ENCODE peak calls at places on chromosomes 12 and 14, in seven cellular contexts. C is NCI-H345; T is omental fat pad; G is EH; H is activated gamma-delta T cell treated with anti-CD3 and anti-CD28 coated beads, Interleukin-2, amount 50 U/mL, for 16 hours; K is sigmoid colon; N is GM12892. O is an unnamed sample.

GRCh38 chr12:76391461-76391860 is 43.2 kb upstream of the BBS10 start:
- DNase-seq in N (no peak), K (no peak), G (no peak), C (no peak), H (no peak), T (no peak), O (no peak)

GRCh38 chr12:572532-572899 is 90.7 kb downstream of the NINJ2 start:
- DNase-seq in T (no peak), K (no peak), C (no peak), G (no peak), N (no peak), H (no peak), O (peak; percentile 16)

GRCh38 chr12:46402861-46403731 is 30.5 kb upstream of the SLC38A2 start:
- DNase-seq in N (no peak), K (no peak), H (no peak), C (no peak), T (no peak), G (peak; percentile 73), O (no peak)

GRCh38 chr14:85415015-85415712 is 114.8 kb upstream of the FLRT2 start:
- DNase-seq in C (peak; percentile 64), H (no peak), K (peak; percentile 65), G (peak; percentile 94), T (no peak), N (no peak), O (peak; percentile 42)

GRCh38 chr12:109714913-109715244 is 1.3 kb downstream of the FAM222A start:
- DNase-seq in T (no peak), K (no peak), H (no peak), N (no peak), G (no peak), C (no peak), O (no peak)

GRCh38 chr12:118107026-118107425 is 3.2 kb upstream of the VSIG10 start:
- DNase-seq in G (no peak), C (no peak), T (no peak), N (no peak), H (no peak), K (no peak), O (peak; percentile 20)

GRCh38 chr14:52950410-52950897 is 396 bp downstream of the FERMT2 start:
- DNase-seq in N (no peak), C (peak; percentile 46), K (peak; percentile 88), H (no peak), G (peak; percentile 63), T (peak; percentile 33), O (peak; percentile 31)

GRCh38 chr12:114701104-114701414 is 17.1 kb upstream of the TBX3 start:
- DNase-seq in C (no peak), K (no peak), T (no peak), H (no peak), G (no peak), N (no peak), O (no peak)

GRCh38 chr12:123395236-123395635 is 11.3 kb downstream of the KMT5A start:
- DNase-seq in T (no peak), C (no peak), K (no peak), N (no peak), H (no peak), G (no peak), O (no peak)

GRCh38 chr14:105859717-105860614 is 333.6 kb downstream of the TMEM121 start:
- DNase-seq in C (no peak), N (no peak), G (no peak), H (no peak), K (peak; percentile 40), T (no peak), O (no peak)

GRCh38 chr14:98208943-98209342 is 1063.1 kb downstream of the BCL11B start:
- DNase-seq in K (no peak), N (no peak), H (no peak), T (no peak), G (no peak), C (no peak), O (no peak)

GRCh38 chr14:105283028-105283427 is 17.8 kb downstream of the BRF1 start:
- DNase-seq in T (no peak), G (no peak), C (no peak), K (no peak), N (no peak), H (no peak), O (no peak)

GRCh38 chr12:180445-180844 is 33.5 kb downstream of the SLC6A12 start:
- DNase-seq in G (peak; percentile 27), H (no peak), K (no peak), C (no peak), N (no peak), T (no peak), O (no peak)

GRCh38 chr12:27906127-27906500 is 66.4 kb downstream of the PTHLH start:
- DNase-seq in T (no peak), G (no peak), K (no peak), N (no peak), H (no peak), C (no peak), O (peak; percentile 10)

GRCh38 chr12:103495158-103495782 is 498 bp downstream of the C12orf42 start:
- DNase-seq in K (no peak), C (peak; percentile 97), G (no peak), T (no peak), H (peak; percentile 31), N (peak; percentile 58), O (no peak)

GRCh38 chr14:95562892-95563685 is 28.2 kb downstream of the GLRX5 start:
- DNase-seq in T (no peak), K (no peak), N (no peak), C (no peak), G (peak; percentile 45), H (no peak), O (no peak)

GRCh38 chr12:109625131-109625559 is 51.6 kb downstream of the MVK start:
- DNase-seq in C (no peak), K (no peak), N (no peak), T (no peak), G (peak; percentile 49), H (no peak), O (peak; percentile 28)

GRCh38 chr12:111925171-111925570 is 83.1 kb downstream of the MAPKAPK5 start:
- DNase-seq in T (no peak), H (no peak), G (no peak), N (no peak), C (no peak), K (no peak), O (no peak)

GRCh38 chr12:56644654-56645053 is 1.1 kb downstream of the ATP5F1B start:
- DNase-seq in T (no peak), G (peak; percentile 40), C (no peak), N (no peak), H (no peak), K (no peak), O (no peak)

GRCh38 chr12:41802803-41803202 is 341.9 kb downstream of the GXYLT1 start:
- DNase-seq in T (no peak), K (no peak), C (no peak), H (no peak), N (no peak), G (peak; percentile 14), O (no peak)

GRCh38 chr14:22388669-22389625 is 200.1 kb downstream of the DAD1 start:
- DNase-seq in T (no peak), N (no peak), K (no peak), G (peak; percentile 45), H (no peak), C (no peak), O (no peak)

GRCh38 chr12:22477894-22478287 is 66.5 kb downstream of the C2CD5 start:
- DNase-seq in K (no peak), C (no peak), G (no peak), N (no peak), T (no peak), H (no peak), O (no peak)

GRCh38 chr12:39920647-39921046 is 185.2 kb downstream of the SLC2A13 start:
- DNase-seq in N (no peak), T (no peak), H (no peak), C (no peak), G (no peak), K (no peak), O (no peak)

GRCh38 chr14:74018029-74018703 is 922 bp downstream of the ENTPD5 start:
- DNase-seq in G (peak; percentile 63), N (no peak), T (no peak), C (no peak), H (no peak), K (no peak), O (peak; percentile 50)

GRCh38 chr12:19847294-19848059 is 408.2 kb downstream of the AEBP2 start:
- DNase-seq in H (no peak), K (no peak), G (peak; percentile 41), T (no peak), N (no peak), C (no peak), O (no peak)